ENCODE peak calls at places on chromosomes 12 and 14, in four cellular contexts. One of them, this sample, is unnamed. For H3K4me1, the result is how much of the 10 kb centered on the place peaks cover.

GRCh38 chr14:89391556-89391955 is 25.5 kb downstream of the FOXN3 start:
- DNase-seq in mucosa of descending colon: no peak
- DNase-seq in transverse colon: no peak
- DNase-seq in GM23338: no peak
- DNase-seq in this sample: no peak

GRCh38 chr12:19971396-19971802 is 396.9 kb upstream of the PDE3A start:
- DNase-seq in mucosa of descending colon: no peak
- DNase-seq in GM23338: peak
- DNase-seq in transverse colon: no peak
- DNase-seq in this sample: no peak

GRCh38 chr14:75824328-75824727 is 157.5 kb downstream of the TGFB3 start:
- DNase-seq in GM23338: no peak
- DNase-seq in mucosa of descending colon: no peak
- DNase-seq in transverse colon: no peak
- DNase-seq in this sample: no peak

GRCh38 chr14:93003945-93004698 is 81.2 kb downstream of the CHGA start:
- DNase-seq in transverse colon: no peak
- DNase-seq in GM23338: no peak
- DNase-seq in mucosa of descending colon: no peak
- DNase-seq in this sample: no peak

GRCh38 chr12:49633703-49634311 is 10.4 kb downstream of the PRPF40B start:
- DNase-seq in mucosa of descending colon: no peak
- DNase-seq in transverse colon: no peak
- DNase-seq in GM23338: no peak
- DNase-seq in this sample: no peak

GRCh38 chr14:64812412-64812811 is 67.3 kb downstream of the SPTB start:
- DNase-seq in mucosa of descending colon: peak
- DNase-seq in transverse colon: peak
- DNase-seq in GM23338: peak
- DNase-seq in this sample: peak

GRCh38 chr12:52441320-52441911 is 7.2 kb upstream of the KRT75 start:
- DNase-seq in GM23338: no peak
- DNase-seq in mucosa of descending colon: no peak
- DNase-seq in transverse colon: no peak
- DNase-seq in this sample: no peak

GRCh38 chr14:23061995-23062394 is 4.7 kb upstream of the CDH24 start:
- DNase-seq in GM23338: no peak
- DNase-seq in mucosa of descending colon: no peak
- DNase-seq in transverse colon: peak
- DNase-seq in this sample: no peak

GRCh38 chr14:94485944-94486841 is 10.2 kb upstream of the SERPINA9 start:
- DNase-seq in transverse colon: peak
- DNase-seq in GM23338: peak
- DNase-seq in mucosa of descending colon: peak
- DNase-seq in this sample: peak

GRCh38 chr14:78029471-78030372 is 140.5 kb upstream of the NRXN3 start:
- DNase-seq in mucosa of descending colon: no peak
- DNase-seq in transverse colon: no peak
- DNase-seq in GM23338: peak
- DNase-seq in this sample: no peak

GRCh38 chr12:27576667-27577347 is 52.8 kb downstream of the PPFIBP1 start:
- DNase-seq in GM23338: no peak
- DNase-seq in mucosa of descending colon: no peak
- DNase-seq in transverse colon: no peak
- DNase-seq in this sample: no peak

GRCh38 chr12:96228566-96229248 is 34.5 kb downstream of the ELK3 start:
- DNase-seq in transverse colon: no peak
- DNase-seq in mucosa of descending colon: no peak
- DNase-seq in GM23338: no peak
- DNase-seq in this sample: no peak

GRCh38 chr12:51847830-51848727 is at the start of gene FIGNL2:
- DNase-seq in transverse colon: no peak
- DNase-seq in GM23338: peak
- DNase-seq in mucosa of descending colon: no peak
- DNase-seq in this sample: no peak

GRCh38 chr12:65825573-65826512 is 1.6 kb downstream of the HMGA2 start:
- DNase-seq in GM23338: peak
- DNase-seq in transverse colon: peak
- DNase-seq in mucosa of descending colon: peak
- DNase-seq in this sample: peak

GRCh38 chr14:48943913-48944312 is 642.3 kb downstream of the RPS29 start:
- DNase-seq in transverse colon: no peak
- DNase-seq in mucosa of descending colon: no peak
- DNase-seq in GM23338: no peak
- DNase-seq in this sample: no peak

DNA sequence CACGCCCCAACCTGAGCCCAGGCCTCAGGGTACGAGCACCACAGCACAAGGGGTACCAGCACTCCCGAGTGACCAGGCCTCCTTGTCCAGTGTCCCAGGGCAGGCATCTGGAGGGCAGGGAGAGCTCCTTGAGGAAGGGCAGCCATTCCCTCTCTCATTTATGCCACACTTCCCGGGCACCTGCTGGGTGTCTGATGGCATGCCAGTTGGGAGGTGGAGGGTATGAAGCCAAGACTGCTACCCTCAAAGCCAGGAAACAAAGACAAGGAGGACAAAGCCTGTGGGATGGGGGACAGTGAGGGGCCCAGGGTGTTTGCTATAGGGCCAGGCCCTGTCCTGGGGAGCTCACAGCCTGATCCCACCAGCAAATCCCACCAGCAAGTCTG is 45.6 kb downstream of the CCDC88C start:
- DNase-seq in GM23338: no peak
- DNase-seq in mucosa of descending colon: no peak
- DNase-seq in transverse colon: no peak
- DNase-seq in this sample: no peak
- H3K4me1 ChIP-seq in GM23338: under half
- H3K4me1 ChIP-seq in mucosa of descending colon: under half
- H3K4me1 ChIP-seq in transverse colon: under half
- H3K4me1 ChIP-seq in this sample: under half

GRCh38 chr12:109951751-109952150 is 44.4 kb downstream of the GIT2 start:
- DNase-seq in transverse colon: no peak
- DNase-seq in mucosa of descending colon: no peak
- DNase-seq in GM23338: no peak
- DNase-seq in this sample: no peak
- TF ChIP-seq CTCF in transverse colon: no peak
- TF ChIP-seq CTCF in mucosa of descending colon: no peak
- TF ChIP-seq CTCF in GM23338: no peak
- TF ChIP-seq CTCF in this sample: no peak

DNA sequence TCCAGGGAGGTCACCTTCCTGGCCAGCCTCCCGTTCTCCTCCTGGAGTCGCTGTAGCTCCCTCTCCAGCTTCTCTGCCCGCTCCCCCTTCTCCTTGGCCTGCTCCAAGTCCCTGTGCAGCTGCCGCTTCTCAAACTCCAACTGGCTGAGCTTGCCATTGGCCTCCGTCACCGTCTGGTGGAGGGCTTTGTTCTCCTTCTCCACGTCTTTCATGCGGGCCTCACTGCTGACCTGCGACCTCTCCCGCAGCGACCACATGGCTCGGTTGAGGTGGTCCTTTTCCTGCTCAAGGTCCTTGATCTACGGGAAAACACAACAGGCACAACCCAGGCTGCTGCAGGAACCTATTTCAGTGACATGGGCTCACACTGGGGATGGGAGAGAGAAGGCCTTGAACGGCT is 69.3 kb upstream of the GPR68 start:
- DNase-seq in mucosa of descending colon: no peak
- DNase-seq in transverse colon: no peak
- DNase-seq in GM23338: no peak
- DNase-seq in this sample: no peak
- H3K4me1 ChIP-seq in mucosa of descending colon: under half
- H3K4me1 ChIP-seq in transverse colon: under half
- H3K4me1 ChIP-seq in GM23338: under half
- H3K4me1 ChIP-seq in this sample: under half

GRCh38 chr12:57546438-57547365 is at the start of gene DCTN2:
- DNase-seq in GM23338: peak
- DNase-seq in mucosa of descending colon: peak
- DNase-seq in transverse colon: peak
- DNase-seq in this sample: peak
- TF ChIP-seq CTCF in GM23338: no peak
- TF ChIP-seq CTCF in mucosa of descending colon: no peak
- TF ChIP-seq CTCF in transverse colon: no peak
- TF ChIP-seq CTCF in this sample: no peak

DNA sequence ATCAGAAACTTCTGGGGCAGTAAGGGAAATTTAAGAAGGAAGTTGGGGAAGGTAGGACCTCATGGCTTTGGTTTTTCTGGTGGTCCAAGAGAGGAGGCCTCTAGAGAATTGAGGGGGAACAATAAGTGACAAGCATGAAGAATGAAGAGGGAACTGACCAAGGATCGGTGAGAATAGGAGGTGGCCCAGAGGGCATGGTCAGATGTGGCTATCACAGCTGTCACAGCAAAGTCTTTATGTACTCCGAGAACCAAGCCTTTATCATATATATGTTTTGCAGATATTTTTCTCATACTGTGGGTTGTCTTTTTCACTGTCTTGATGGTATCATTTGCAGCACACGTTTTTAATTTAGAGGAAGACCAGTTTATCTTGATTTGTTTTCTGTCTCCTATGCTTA is 64.3 kb downstream of the PPP2R5C start:
- DNase-seq in GM23338: no peak
- DNase-seq in mucosa of descending colon: no peak
- DNase-seq in transverse colon: no peak
- DNase-seq in this sample: no peak
- H3K4me1 ChIP-seq in GM23338: under half
- H3K4me1 ChIP-seq in mucosa of descending colon: under half
- H3K4me1 ChIP-seq in transverse colon: under half
- H3K4me1 ChIP-seq in this sample: under half

DNA sequence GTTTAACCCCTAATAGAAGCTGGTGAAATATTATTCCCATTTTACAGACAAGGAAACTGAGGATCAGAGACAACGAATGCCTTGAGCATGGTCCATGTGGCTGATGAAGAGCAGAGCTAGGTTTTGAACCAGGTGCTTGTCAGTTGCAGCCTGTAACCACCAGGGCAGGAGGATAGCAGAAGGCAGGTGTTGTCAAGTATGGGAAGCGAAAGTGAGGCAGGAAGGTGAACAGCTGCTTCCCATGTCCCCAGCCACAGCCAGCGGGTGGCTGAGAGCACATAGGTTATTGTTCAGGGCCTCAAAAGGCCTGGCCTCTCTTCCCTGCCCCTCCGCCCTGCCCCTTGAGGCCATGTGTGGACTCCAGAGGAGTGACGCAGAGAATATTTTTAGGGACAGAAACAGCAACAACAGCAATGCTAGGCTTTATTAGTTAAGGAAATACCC is 39.6 kb downstream of the IQSEC3 start:
- DNase-seq in mucosa of descending colon: no peak
- DNase-seq in GM23338: peak
- DNase-seq in transverse colon: peak
- DNase-seq in this sample: no peak
- TF ChIP-seq CTCF in mucosa of descending colon: no peak
- TF ChIP-seq CTCF in GM23338: peak
- TF ChIP-seq CTCF in transverse colon: no peak
- TF ChIP-seq CTCF in this sample: no peak

GRCh38 chr14:100015251-100015655 is 50.0 kb upstream of the EVL start:
- DNase-seq in mucosa of descending colon: no peak
- DNase-seq in transverse colon: no peak
- DNase-seq in GM23338: peak
- DNase-seq in this sample: no peak

GRCh38 chr14:100018482-100018881 is 46.7 kb upstream of the EVL start:
- DNase-seq in transverse colon: no peak
- DNase-seq in GM23338: no peak
- DNase-seq in mucosa of descending colon: no peak
- DNase-seq in this sample: no peak

GRCh38 chr14:100019156-100019882 is 45.9 kb upstream of the EVL start:
- DNase-seq in transverse colon: no peak
- DNase-seq in GM23338: peak
- DNase-seq in mucosa of descending colon: no peak
- DNase-seq in this sample: no peak

GRCh38 chr14:100018054-100018453 is 47.2 kb upstream of the EVL start:
- DNase-seq in mucosa of descending colon: no peak
- DNase-seq in transverse colon: no peak
- DNase-seq in GM23338: no peak
- DNase-seq in this sample: no peak

DNA sequence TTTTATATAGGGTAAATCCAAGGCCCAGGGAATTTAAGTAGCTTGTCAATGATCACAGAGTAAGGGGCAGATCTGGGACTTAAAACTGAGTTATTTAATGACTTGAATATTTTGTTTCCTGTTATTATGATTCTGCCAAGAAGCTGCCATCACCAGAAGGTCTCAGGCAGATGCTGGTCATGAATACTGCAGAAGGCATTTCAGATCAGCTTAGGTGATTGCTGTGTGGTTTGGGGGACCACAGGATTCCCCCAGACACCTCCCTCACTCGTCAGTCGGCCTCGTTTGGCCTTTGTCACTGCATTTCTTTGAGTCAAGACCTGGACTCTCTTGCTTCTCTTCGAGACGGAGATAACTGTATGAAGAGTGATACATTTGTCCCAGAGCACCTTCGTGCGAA is 47.6 kb upstream of the EVL start:
- DNase-seq in GM23338: no peak
- DNase-seq in transverse colon: no peak
- DNase-seq in mucosa of descending colon: no peak
- DNase-seq in this sample: no peak
- H3K4me1 ChIP-seq in GM23338: under half
- H3K4me1 ChIP-seq in transverse colon: under half
- H3K4me1 ChIP-seq in mucosa of descending colon: under half
- H3K4me1 ChIP-seq in this sample: under half

GRCh38 chr12:47160296-47161244 is 80.8 kb upstream of the AMIGO2 start:
- DNase-seq in GM23338: no peak
- DNase-seq in transverse colon: no peak
- DNase-seq in mucosa of descending colon: no peak
- DNase-seq in this sample: no peak

GRCh38 chr12:47164116-47164515 is 84.4 kb upstream of the AMIGO2 start:
- DNase-seq in mucosa of descending colon: no peak
- DNase-seq in GM23338: no peak
- DNase-seq in transverse colon: no peak
- DNase-seq in this sample: no peak

GRCh38 chr12:47166365-47166764 is 86.6 kb upstream of the AMIGO2 start:
- DNase-seq in GM23338: no peak
- DNase-seq in mucosa of descending colon: no peak
- DNase-seq in transverse colon: no peak
- DNase-seq in this sample: no peak

GRCh38 chr12:47165934-47166333 is 86.2 kb upstream of the AMIGO2 start:
- DNase-seq in mucosa of descending colon: no peak
- DNase-seq in GM23338: no peak
- DNase-seq in transverse colon: no peak
- DNase-seq in this sample: no peak

GRCh38 chr12:47164730-47165439 is 85.1 kb upstream of the AMIGO2 start:
- DNase-seq in transverse colon: no peak
- DNase-seq in mucosa of descending colon: no peak
- DNase-seq in GM23338: no peak
- DNase-seq in this sample: no peak
- TF ChIP-seq CTCF in transverse colon: no peak
- TF ChIP-seq CTCF in mucosa of descending colon: no peak
- TF ChIP-seq CTCF in GM23338: no peak
- TF ChIP-seq CTCF in this sample: no peak

GRCh38 chr14:84708865-84709264 is 821.1 kb upstream of the FLRT2 start:
- DNase-seq in GM23338: no peak
- DNase-seq in transverse colon: no peak
- DNase-seq in mucosa of descending colon: no peak
- DNase-seq in this sample: no peak
- H3K4me1 ChIP-seq in GM23338: under half
- H3K4me1 ChIP-seq in transverse colon: under half
- H3K4me1 ChIP-seq in mucosa of descending colon: under half
- H3K4me1 ChIP-seq in this sample: under half